ENCODE peak calls at places on chromosomes 13 and 19, in nine cellular contexts. U is uterus, T is HCT116, F is body of pancreas, L is A549, M is sigmoid colon, P is spleen, C is testis, O is suprapubic skin. D is an unnamed sample.

GRCh38 chr13:47415048-47415447 is 518.2 kb upstream of the HTR2A start:
- DNase-seq in U (no peak), T (no peak), F (no peak), L (no peak), M (no peak), P (no peak), C (no peak), O (no peak), D (no peak)

GRCh38 chr19:11191273-11191755 is 6.0 kb downstream of the KANK2 start:
- DNase-seq in U (peak; percentile 78), T (no peak), F (no peak), L (peak; percentile 51), M (peak; percentile 91), P (no peak), C (peak; percentile 67), O (peak; percentile 86), D (no peak)

GRCh38 chr13:62747152-62747551 is 1331.5 kb upstream of the PCDH20 start:
- DNase-seq in U (no peak), T (no peak), F (no peak), L (no peak), M (no peak), P (no peak), C (no peak), O (no peak), D (no peak)

GRCh38 chr13:26486550-26486949 is 70.9 kb upstream of the WASF3 start:
- DNase-seq in U (peak; percentile 38), T (no peak), F (no peak), L (no peak), M (peak; percentile 87), P (no peak), C (peak; percentile 49), O (no peak), D (no peak)

GRCh38 chr13:98792321-98792720 is 39.8 kb upstream of the SLC15A1 start:
- DNase-seq in U (no peak), T (no peak), F (no peak), L (no peak), M (no peak), P (no peak), C (no peak), O (no peak), D (no peak)

GRCh38 chr19:18399008-18399407 is 1.6 kb upstream of the LRRC25 start:
- DNase-seq in U (no peak), T (no peak), F (peak; percentile 77), L (peak; percentile 38), M (no peak), P (peak; percentile 86), C (peak; percentile 88), O (no peak), D (peak; percentile 83)

GRCh38 chr13:26653310-26653709 is 95.8 kb downstream of the WASF3 start:
- DNase-seq in U (no peak), T (no peak), F (no peak), L (no peak), M (no peak), P (no peak), C (no peak), O (no peak), D (no peak)

GRCh38 chr19:30023330-30023729 is 81.3 kb downstream of the URI1 start:
- DNase-seq in U (no peak), T (no peak), F (no peak), L (no peak), M (no peak), P (no peak), C (no peak), O (no peak), D (no peak)

GRCh38 chr19:29013325-29013724 is 199.6 kb downstream of the UQCRFS1 start:
- DNase-seq in U (no peak), T (no peak), F (no peak), L (no peak), M (peak; percentile 40), P (peak; percentile 34), C (no peak), O (no peak), D (no peak)

GRCh38 chr13:41006296-41006695 is 12.8 kb downstream of the ELF1 start:
- DNase-seq in U (no peak), T (no peak), F (no peak), L (no peak), M (no peak), P (no peak), C (no peak), O (no peak), D (no peak)

GRCh38 chr13:45040626-45041025 is 51.3 kb downstream of the GPALPP1 start:
- DNase-seq in U (no peak), T (no peak), F (no peak), L (no peak), M (no peak), P (no peak), C (no peak), O (no peak), D (no peak)

GRCh38 chr19:51690359-51691121 is 2.6 kb upstream of the SPACA6 start:
- DNase-seq in U (peak; percentile 79), T (no peak), F (peak; percentile 64), L (peak; percentile 92), M (peak; percentile 89), P (peak; percentile 86), C (peak; percentile 66), O (peak; percentile 83), D (peak; percentile 60)

GRCh38 chr13:20526664-20527063 is 1.0 kb upstream of the CRYL1 start:
- DNase-seq in U (no peak), T (no peak), F (no peak), L (no peak), M (no peak), P (no peak), C (no peak), O (no peak), D (no peak)

GRCh38 chr13:30021611-30022010 is 171.2 kb upstream of the UBL3 start:
- DNase-seq in U (no peak), T (no peak), F (no peak), L (no peak), M (no peak), P (no peak), C (no peak), O (no peak), D (no peak)

GRCh38 chr13:21047087-21047486 is 14.3 kb downstream of the LATS2 start:
- DNase-seq in U (no peak), T (no peak), F (no peak), L (no peak), M (no peak), P (no peak), C (no peak), O (no peak), D (no peak)

GRCh38 chr13:97423300-97424045 is 10.5 kb upstream of the RAP2A start:
- DNase-seq in U (no peak), T (no peak), F (no peak), L (no peak), M (no peak), P (no peak), C (no peak), O (no peak), D (no peak)

DNA sequence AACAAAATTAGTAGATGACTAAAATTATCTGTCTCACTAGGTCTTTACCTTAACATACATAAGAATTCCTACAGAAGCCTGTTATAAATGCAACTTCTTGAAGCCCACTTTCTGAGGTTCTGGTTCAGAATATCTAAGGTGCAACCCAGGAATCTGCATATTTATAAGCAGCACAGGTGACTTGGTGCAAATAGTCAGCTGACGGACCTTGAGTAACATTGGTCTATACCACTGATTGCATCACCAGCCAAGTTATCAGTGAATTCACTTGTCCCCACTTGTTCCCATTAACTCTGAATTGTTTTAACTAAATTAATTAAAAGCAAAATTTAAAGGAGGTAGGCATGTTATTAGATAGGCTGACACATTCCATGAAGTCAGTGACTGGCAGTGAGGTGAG is 109.9 kb downstream of the FRY start:
- DNase-seq in U (no peak), T (no peak), F (no peak), L (no peak), M (no peak), P (no peak), C (no peak), O (no peak), D (no peak)
- H3K27ac ChIP-seq in U (no peak overlapping the region), T (no peak overlapping the region), F (no peak overlapping the region), L (no peak overlapping the region), M (no peak overlapping the region), P (no peak overlapping the region), C (no peak overlapping the region), O (no peak overlapping the region), D (no peak overlapping the region)

GRCh38 chr19:20926796-20927195 is 3.7 kb downstream of the ZNF85 start:
- DNase-seq in U (no peak), T (no peak), F (no peak), L (no peak), M (no peak), P (no peak), C (no peak), O (no peak), D (no peak)

GRCh38 chr19:20928371-20928770 is 5.3 kb downstream of the ZNF85 start:
- DNase-seq in U (no peak), T (no peak), F (no peak), L (no peak), M (no peak), P (no peak), C (no peak), O (no peak), D (no peak)

GRCh38 chr19:20925481-20925880 is 2.4 kb downstream of the ZNF85 start:
- DNase-seq in U (no peak), T (no peak), F (no peak), L (no peak), M (no peak), P (no peak), C (no peak), O (no peak), D (no peak)

DNA sequence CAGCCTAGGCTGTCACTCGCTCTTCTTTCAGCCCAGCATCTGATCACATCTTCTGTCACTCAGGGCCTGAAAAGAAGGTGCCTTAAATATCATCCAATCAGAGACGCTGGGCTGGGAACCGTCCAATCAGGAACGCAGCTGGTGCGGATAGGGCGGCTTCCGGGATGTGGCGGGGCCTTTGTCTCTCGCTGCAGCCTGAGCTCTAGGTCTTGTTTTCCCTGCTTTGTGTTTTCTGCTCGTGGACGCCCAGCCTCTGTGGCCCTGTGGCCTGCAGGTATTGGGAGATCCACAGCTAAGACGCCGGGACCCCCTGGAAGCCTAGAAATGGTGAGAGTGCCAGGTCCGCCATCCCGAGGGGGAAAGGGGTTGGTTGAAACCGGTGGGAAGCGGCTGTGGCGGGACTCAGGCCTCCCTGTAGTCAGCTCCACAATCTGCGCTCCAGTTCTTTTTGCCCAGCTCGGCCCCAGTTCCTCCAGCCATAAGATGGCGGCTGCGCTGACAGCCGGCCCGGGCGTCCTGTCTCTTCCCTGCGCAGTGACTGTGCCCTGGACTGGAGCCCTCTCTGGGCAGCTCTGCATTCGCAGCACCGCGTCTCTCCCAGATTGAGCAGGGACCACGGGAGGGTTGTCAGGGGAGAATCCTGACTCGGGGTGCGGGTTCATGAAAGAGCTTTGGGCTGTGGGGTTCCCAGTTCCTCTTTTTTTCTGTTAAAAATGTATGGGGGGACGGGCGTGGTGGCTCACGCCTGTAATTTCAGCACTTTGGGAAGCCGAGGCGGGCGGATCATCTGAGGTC is at the start of gene ZNF85:
- DNase-seq in U (peak; percentile 85), T (peak; percentile 65), F (peak; percentile 88), L (peak; percentile 23), M (peak; percentile 94), P (peak; percentile 93), C (peak; percentile 97), O (peak; percentile 94), D (peak; percentile 78)
- H3K9me3 ChIP-seq in U (no peaks in the 10 kb centered on the region), T (peaks cover 4% of the 10 kb centered on the region), F (no peaks in the 10 kb centered on the region), L (no peaks in the 10 kb centered on the region), M (no peaks in the 10 kb centered on the region), P (no peaks in the 10 kb centered on the region), C (no peaks in the 10 kb centered on the region), O (no peaks in the 10 kb centered on the region), D (no peaks in the 10 kb centered on the region)

GRCh38 chr19:10033614-10034013 is 20.3 kb downstream of the RDH8 start:
- DNase-seq in U (no peak), T (no peak), F (no peak), L (no peak), M (no peak), P (no peak), C (no peak), O (no peak), D (no peak)
- TF ChIP-seq POLR2A in U (no peak), T (no peak), F (no peak), L (no peak), M (no peak), P (no peak), C (no peak), O (no peak), D (no peak)

GRCh38 chr19:4415352-4415751 is 12.9 kb downstream of the CHAF1A start:
- DNase-seq in U (no peak), T (no peak), F (no peak), L (no peak), M (no peak), P (no peak), C (peak; percentile 59), O (no peak), D (no peak)
- H3K27ac ChIP-seq in U (peak overlapping the region; percentile 57), T (no peak overlapping the region), F (no peak overlapping the region), L (no peak overlapping the region), M (no peak overlapping the region), P (no peak overlapping the region), C (peak overlapping the region; percentile 61), O (no peak overlapping the region), D (no peak overlapping the region)